ENCODE peak calls at places on chromosome 22, in seven cellular contexts. I is stimulated activated CD4-positive, alpha-beta T cell treated with anti-CD3 and anti-CD28 coated beads, Interleukin-4, amount 100 ng/mL, for 24 hours; D is amygdala; Z is activated CD8-positive, alpha-beta T cell treated with anti-CD3 and anti-CD28 coated beads for 36 hours; J is RPMI7951; O is non-pigmented ciliary epithelial cell; R is activated CD8-positive, alpha-beta memory T cell treated with anti-CD3 and anti-CD28 coated beads, Interleukin-2, amount 50 U/mL, for 4 hours. M is an unnamed sample.

GRCh38 chr22:48736593-48737460 is 1090.8 kb downstream of the BRD1 start:
- DNase-seq in I (no peak), D (no peak), Z (no peak), J (no peak), O (no peak), R (no peak), M (no peak)

GRCh38 chr22:23215294-23216204 is 35.2 kb downstream of the BCR start:
- DNase-seq in I (peak), D (no peak), Z (peak), J (peak), O (no peak), R (no peak), M (no peak)

GRCh38 chr22:43384863-43385262 is 27.0 kb upstream of the MPPED1 start:
- DNase-seq in I (no peak), D (no peak), Z (no peak), J (no peak), O (no peak), R (no peak), M (no peak)

GRCh38 chr22:27972732-27973698 is 54.0 kb upstream of the PITPNB start:
- DNase-seq in I (no peak), D (no peak), Z (no peak), J (peak), O (no peak), R (no peak), M (no peak)

GRCh38 chr22:36162127-36163034 is 1.8 kb upstream of the APOL3 start:
- DNase-seq in I (peak), D (no peak), Z (peak), J (no peak), O (no peak), R (no peak), M (no peak)

GRCh38 chr22:29580200-29580810 is 608 bp downstream of the NIPSNAP1 start:
- DNase-seq in I (no peak), D (no peak), Z (peak), J (no peak), O (no peak), R (no peak), M (no peak)

GRCh38 chr22:38882972-38883622 is 11.1 kb upstream of the CBX6 start:
- DNase-seq in I (no peak), D (no peak), Z (no peak), J (no peak), O (no peak), R (no peak), M (no peak)

GRCh38 chr22:38202437-38203089 is 769 bp downstream of the MAFF start:
- DNase-seq in I (peak), D (no peak), Z (peak), J (peak), O (no peak), R (peak), M (peak)

GRCh38 chr22:25368271-25368670 is 148.8 kb downstream of the CRYBB2 start:
- DNase-seq in I (no peak), D (no peak), Z (no peak), J (peak), O (peak), R (no peak), M (peak)

GRCh38 chr22:46421272-46421671 is 85.8 kb downstream of the TRMU start:
- DNase-seq in I (no peak), D (no peak), Z (peak), J (no peak), O (no peak), R (no peak), M (no peak)

GRCh38 chr22:47053865-47054185 is 291.4 kb downstream of the TBC1D22A start:
- DNase-seq in I (no peak), D (no peak), Z (no peak), J (no peak), O (peak), R (no peak), M (no peak)

GRCh38 chr22:24465566-24465965 is 29.6 kb upstream of the UPB1 start:
- DNase-seq in I (no peak), D (no peak), Z (peak), J (peak), O (peak), R (no peak), M (no peak)

GRCh38 chr22:46797355-46797754 is 34.9 kb downstream of the TBC1D22A start:
- DNase-seq in I (no peak), D (no peak), Z (no peak), J (no peak), O (peak), R (no peak), M (no peak)

GRCh38 chr22:46362221-46362933 is 26.9 kb downstream of the TRMU start:
- DNase-seq in I (no peak), D (no peak), Z (no peak), J (no peak), O (no peak), R (no peak), M (no peak)

GRCh38 chr22:32564170-32565001 is 89.8 kb downstream of the FBXO7 start:
- DNase-seq in I (no peak), D (no peak), Z (no peak), J (peak), O (no peak), R (no peak), M (no peak)

GRCh38 chr22:26756675-26757293 is 99.4 kb downstream of the MIAT start:
- DNase-seq in I (peak), D (peak), Z (peak), J (peak), O (no peak), R (peak), M (no peak)

GRCh38 chr22:37746366-37747089 is 49.7 kb downstream of the TRIOBP start:
- DNase-seq in I (no peak), D (no peak), Z (no peak), J (no peak), O (no peak), R (peak), M (no peak)

GRCh38 chr22:28788601-28789000 is 11.8 kb downstream of the XBP1 start:
- DNase-seq in I (no peak), D (no peak), Z (no peak), J (no peak), O (no peak), R (no peak), M (no peak)

GRCh38 chr22:25899566-25899965 is 157.6 kb downstream of the MYO18B start:
- DNase-seq in I (no peak), D (no peak), Z (no peak), J (no peak), O (no peak), R (no peak), M (no peak)

GRCh38 chr22:38432264-38432663 is 22.7 kb downstream of the KCNJ4 start:
- DNase-seq in I (no peak), D (no peak), Z (no peak), J (no peak), O (no peak), R (no peak), M (peak)

GRCh38 chr22:44402196-44403111 is 89.7 kb upstream of the SHISAL1 start:
- DNase-seq in I (no peak), D (no peak), Z (no peak), J (no peak), O (no peak), R (peak), M (no peak)

GRCh38 chr22:40560551-40560950 is 76.0 kb downstream of the MRTFA start:
- DNase-seq in I (no peak), D (no peak), Z (no peak), J (peak), O (peak), R (no peak), M (no peak)

GRCh38 chr22:25420925-25421904 is 143.3 kb upstream of the GRK3 start:
- DNase-seq in I (no peak), D (no peak), Z (no peak), J (no peak), O (no peak), R (no peak), M (no peak)

GRCh38 chr22:31235076-31235475 is 23.0 kb downstream of the LIMK2 start:
- DNase-seq in I (no peak), D (no peak), Z (no peak), J (no peak), O (no peak), R (no peak), M (no peak)

GRCh38 chr22:49712195-49712791 is 115.4 kb downstream of the BRD1 start:
- DNase-seq in I (no peak), D (no peak), Z (no peak), J (no peak), O (no peak), R (no peak), M (no peak)

GRCh38 chr22:31243339-31244043 is 31.4 kb downstream of the LIMK2 start:
- DNase-seq in I (no peak), D (no peak), Z (no peak), J (peak), O (no peak), R (no peak), M (no peak)

GRCh38 chr22:16699336-16699735 is 106.7 kb upstream of the CCT8L2 start:
- DNase-seq in I (no peak), D (no peak), Z (no peak), J (no peak), O (no peak), R (no peak), M (no peak)

GRCh38 chr22:22745225-22746060 is 101.0 kb downstream of the GGTLC2 start:
- DNase-seq in I (peak), D (no peak), Z (peak), J (no peak), O (no peak), R (peak), M (no peak)

GRCh38 chr22:47225080-47225930 is 462.9 kb downstream of the TBC1D22A start:
- DNase-seq in I (no peak), D (no peak), Z (no peak), J (no peak), O (no peak), R (no peak), M (no peak)

GRCh38 chr22:39241632-39242388 is 3.0 kb downstream of the PDGFB start:
- DNase-seq in I (peak), D (no peak), Z (peak), J (no peak), O (no peak), R (peak), M (no peak)

M was measured in AG09319.